ENCODE peak calls at places on chromosome 15, in seven cellular contexts. Y is EH; L is cardiac muscle cell; K is GM12865; W is ureter; C is mucosa of descending colon; I is CD8-positive, alpha-beta T cell. A is an unnamed sample.

GRCh38 chr15:74573987-74574386 is 33.0 kb downstream of the ARID3B start:
- DNase-seq in Y (peak; percentile 45), L (no peak), K (no peak), W (no peak), C (no peak), I (no peak), A (no peak)

GRCh38 chr15:50119063-50119700 is at the start of gene ATP8B4:
- DNase-seq in Y (no peak), L (no peak), K (no peak), W (no peak), C (no peak), I (no peak), A (no peak)

GRCh38 chr15:40500584-40501330 is 30.0 kb downstream of the CHST14 start:
- DNase-seq in Y (peak; percentile 45), L (no peak), K (no peak), W (no peak), C (no peak), I (no peak), A (no peak)

GRCh38 chr15:66860844-66861243 is 158.8 kb downstream of the SMAD6 start:
- DNase-seq in Y (no peak), L (no peak), K (no peak), W (peak; percentile 29), C (no peak), I (no peak), A (no peak)

GRCh38 chr15:88663216-88663615 is 24.4 kb downstream of the ISG20 start:
- DNase-seq in Y (peak; percentile 79), L (no peak), K (no peak), W (no peak), C (no peak), I (no peak), A (no peak)

GRCh38 chr15:70669966-70670658 is 93.2 kb downstream of the UACA start:
- DNase-seq in Y (no peak), L (peak; percentile 96), K (no peak), W (no peak), C (no peak), I (no peak), A (no peak)

GRCh38 chr15:66901336-66902100 is 163.9 kb upstream of the SMAD3 start:
- DNase-seq in Y (peak; percentile 77), L (no peak), K (no peak), W (no peak), C (no peak), I (no peak), A (no peak)

GRCh38 chr15:71639531-71639930 is 170.8 kb upstream of the NR2E3 start:
- DNase-seq in Y (peak; percentile 32), L (no peak), K (no peak), W (no peak), C (no peak), I (no peak), A (no peak)

GRCh38 chr15:66744610-66745279 is 42.7 kb downstream of the SMAD6 start:
- DNase-seq in Y (peak; percentile 31), L (no peak), K (no peak), W (no peak), C (no peak), I (no peak), A (no peak)

GRCh38 chr15:61712124-61712759 is 348.0 kb downstream of the VPS13C start:
- DNase-seq in Y (no peak), L (no peak), K (no peak), W (no peak), C (no peak), I (no peak), A (no peak)

GRCh38 chr15:72861511-72861910 is 78.0 kb upstream of the ADPGK start:
- DNase-seq in Y (no peak), L (no peak), K (no peak), W (peak; percentile 12), C (no peak), I (no peak), A (no peak)

GRCh38 chr15:73965094-73965729 is 26.9 kb downstream of the STOML1 start:
- DNase-seq in Y (no peak), L (peak; percentile 48), K (peak; percentile 64), W (no peak), C (no peak), I (no peak), A (no peak)

GRCh38 chr15:52383100-52383588 is 87.5 kb upstream of the MYO5C start:
- DNase-seq in Y (no peak), L (no peak), K (peak; percentile 80), W (no peak), C (no peak), I (no peak), A (peak; percentile 28)

GRCh38 chr15:23395030-23395692 is 40.6 kb downstream of the GOLGA8S start:
- DNase-seq in Y (no peak), L (no peak), K (no peak), W (no peak), C (no peak), I (no peak), A (no peak)

GRCh38 chr15:40183636-40184463 is 23.0 kb downstream of the BUB1B start:
- DNase-seq in Y (no peak), L (no peak), K (no peak), W (no peak), C (no peak), I (no peak), A (no peak)

GRCh38 chr15:56524915-56525314 is 60.0 kb upstream of the MNS1 start:
- DNase-seq in Y (peak; percentile 42), L (no peak), K (no peak), W (no peak), C (no peak), I (no peak), A (no peak)

GRCh38 chr15:70852501-70853269 is 1.3 kb downstream of the LARP6 start:
- DNase-seq in Y (peak; percentile 89), L (peak; percentile 59), K (no peak), W (no peak), C (no peak), I (no peak), A (no peak)

GRCh38 chr15:90054618-90055097 is 47.6 kb downstream of the IDH2 start:
- DNase-seq in Y (no peak), L (peak; percentile 76), K (no peak), W (no peak), C (no peak), I (no peak), A (no peak)

GRCh38 chr15:80068578-80068977 is 9.1 kb downstream of the ZFAND6 start:
- DNase-seq in Y (peak; percentile 76), L (no peak), K (peak; percentile 74), W (no peak), C (no peak), I (no peak), A (no peak)

A was measured in MM.1S.